ENCODE peak calls at places on chromosomes 7 and 10, in four cellular contexts. V is epithelial cell of esophagus; X is activated CD4-positive, alpha-beta T cell treated with anti-CD3 and anti-CD28 coated beads, Interleukin-2, amount 50 U/mL, for 1 hour; I is mammary epithelial cell. H is an unnamed sample.

GRCh38 chr10:97991875-97992274 is 38.5 kb downstream of the CRTAC1 start:
- DNase-seq in V (peak; percentile 56), X (no peak), I (peak; percentile 21), H (no peak)

GRCh38 chr10:110833941-110834621 is 37.6 kb upstream of the PDCD4 start:
- DNase-seq in V (no peak), X (no peak), I (no peak), H (no peak)

GRCh38 chr10:93718937-93719725 is 16.7 kb upstream of the FRA10AC1 start:
- DNase-seq in V (no peak), X (no peak), I (no peak), H (no peak)

GRCh38 chr10:30219977-30220751 is 128.9 kb downstream of the MTPAP start:
- DNase-seq in V (peak; percentile 85), X (no peak), I (peak; percentile 63), H (no peak)

GRCh38 chr10:132165416-132165980 is 21.2 kb upstream of the DPYSL4 start:
- DNase-seq in V (no peak), X (no peak), I (no peak), H (no peak)

GRCh38 chr10:70561051-70561450 is 41.5 kb downstream of the PRF1 start:
- DNase-seq in V (no peak), X (no peak), I (no peak), H (no peak)

GRCh38 chr10:93073539-93074136 is at the start of gene CYP26A1:
- DNase-seq in V (no peak), X (no peak), I (peak; percentile 45), H (no peak)

GRCh38 chr7:114021135-114021534 is 102.3 kb upstream of the PPP1R3A start:
- DNase-seq in V (peak; percentile 1), X (no peak), I (no peak), H (no peak)

GRCh38 chr10:51422311-51423120 is 276.9 kb downstream of the CSTF2T start:
- DNase-seq in V (peak; percentile 60), X (peak; percentile 6), I (peak; percentile 14), H (no peak)

GRCh38 chr7:64879800-64880199 is 23.3 kb upstream of the ZNF273 start:
- DNase-seq in V (no peak), X (no peak), I (no peak), H (no peak)

GRCh38 chr10:5871596-5871995 is 18.1 kb downstream of the ANKRD16 start:
- DNase-seq in V (no peak), X (no peak), I (no peak), H (no peak)

GRCh38 chr7:22052221-22052639 is 106.5 kb upstream of the CDCA7L start:
- DNase-seq in V (peak; percentile 50), X (no peak), I (peak; percentile 14), H (no peak)

H was measured in central memory CD4-positive, alpha-beta T cell.